ENCODE peak calls at places on chromosome 21, in five cellular contexts. One of them, this sample, is unnamed.

GRCh38 chr21:36627242-36627641 is 71.7 kb upstream of the SIM2 start:
- DNase-seq in heart left ventricle: no peak
- DNase-seq in Peyer's patch: no peak
- DNase-seq in testis: no peak
- DNase-seq in prostate gland: no peak
- DNase-seq in this sample: no peak

GRCh38 chr21:44805859-44806258 is 4.2 kb upstream of the UBE2G2 start:
- DNase-seq in heart left ventricle: no peak
- DNase-seq in Peyer's patch: no peak
- DNase-seq in testis: no peak
- DNase-seq in prostate gland: no peak
- DNase-seq in this sample: no peak

GRCh38 chr21:41068411-41069304 is 99.3 kb upstream of the BACE2 start:
- DNase-seq in heart left ventricle: peak; percentile 75
- DNase-seq in Peyer's patch: peak; percentile 79
- DNase-seq in testis: peak; percentile 93
- DNase-seq in prostate gland: peak; percentile 77
- DNase-seq in this sample: peak; percentile 74

GRCh38 chr21:46171996-46172862 is 12.0 kb downstream of the SPATC1L start:
- DNase-seq in heart left ventricle: peak; percentile 11
- DNase-seq in Peyer's patch: peak; percentile 17
- DNase-seq in testis: peak; percentile 34
- DNase-seq in prostate gland: no peak
- DNase-seq in this sample: no peak

GRCh38 chr21:45926281-45926680 is 55.3 kb upstream of the COL6A1 start:
- DNase-seq in heart left ventricle: no peak
- DNase-seq in Peyer's patch: no peak
- DNase-seq in testis: no peak
- DNase-seq in prostate gland: no peak
- DNase-seq in this sample: no peak

GRCh38 chr21:27779604-27780003 is 812.7 kb upstream of the ADAMTS5 start:
- DNase-seq in heart left ventricle: no peak
- DNase-seq in Peyer's patch: no peak
- DNase-seq in testis: no peak
- DNase-seq in prostate gland: no peak
- DNase-seq in this sample: no peak

GRCh38 chr21:41506526-41507520 is 1.1 kb downstream of the TMPRSS2 start:
- DNase-seq in heart left ventricle: no peak
- DNase-seq in Peyer's patch: no peak
- DNase-seq in testis: no peak
- DNase-seq in prostate gland: no peak
- DNase-seq in this sample: peak; percentile 56

GRCh38 chr21:37405629-37406028 is 39.1 kb downstream of the DYRK1A start:
- DNase-seq in heart left ventricle: no peak
- DNase-seq in Peyer's patch: no peak
- DNase-seq in testis: no peak
- DNase-seq in prostate gland: no peak
- DNase-seq in this sample: no peak

GRCh38 chr21:15054606-15055239 is 10.1 kb downstream of the NRIP1 start:
- DNase-seq in heart left ventricle: no peak
- DNase-seq in Peyer's patch: no peak
- DNase-seq in testis: no peak
- DNase-seq in prostate gland: peak; percentile 36
- DNase-seq in this sample: no peak

GRCh38 chr21:28142692-28143091 is 850.0 kb downstream of the LTN1 start:
- DNase-seq in heart left ventricle: no peak
- DNase-seq in Peyer's patch: no peak
- DNase-seq in testis: no peak
- DNase-seq in prostate gland: no peak
- DNase-seq in this sample: no peak

GRCh38 chr21:37670883-37671282 is 245.4 kb downstream of the KCNJ6 start:
- DNase-seq in heart left ventricle: no peak
- DNase-seq in Peyer's patch: no peak
- DNase-seq in testis: no peak
- DNase-seq in prostate gland: no peak
- DNase-seq in this sample: no peak

GRCh38 chr21:35051287-35051818 is 2.3 kb upstream of the RUNX1 start:
- DNase-seq in heart left ventricle: peak; percentile 83
- DNase-seq in Peyer's patch: peak; percentile 94
- DNase-seq in testis: peak; percentile 75
- DNase-seq in prostate gland: peak; percentile 20
- DNase-seq in this sample: peak; percentile 89

GRCh38 chr21:34900376-34900775 is 148.7 kb downstream of the RUNX1 start:
- DNase-seq in heart left ventricle: no peak
- DNase-seq in Peyer's patch: no peak
- DNase-seq in testis: no peak
- DNase-seq in prostate gland: no peak
- DNase-seq in this sample: no peak

GRCh38 chr21:23936224-23936623 is 1671.1 kb downstream of the MRPL39 start:
- DNase-seq in heart left ventricle: no peak
- DNase-seq in Peyer's patch: no peak
- DNase-seq in testis: peak; percentile 59
- DNase-seq in prostate gland: no peak
- DNase-seq in this sample: no peak

GRCh38 chr21:36780861-36781260 is 81.9 kb downstream of the SIM2 start:
- DNase-seq in heart left ventricle: no peak
- DNase-seq in Peyer's patch: no peak
- DNase-seq in testis: no peak
- DNase-seq in prostate gland: no peak
- DNase-seq in this sample: no peak

GRCh38 chr21:36547464-36547863 is 67.5 kb upstream of the CLDN14 start:
- DNase-seq in heart left ventricle: no peak
- DNase-seq in Peyer's patch: no peak
- DNase-seq in testis: peak; percentile 27
- DNase-seq in prostate gland: no peak
- DNase-seq in this sample: no peak

GRCh38 chr21:34594566-34595234 is 20.2 kb downstream of the RCAN1 start:
- DNase-seq in heart left ventricle: no peak
- DNase-seq in Peyer's patch: no peak
- DNase-seq in testis: no peak
- DNase-seq in prostate gland: no peak
- DNase-seq in this sample: no peak

GRCh38 chr21:39444406-39445145 is 1.0 kb downstream of the LCA5L start:
- DNase-seq in heart left ventricle: no peak
- DNase-seq in Peyer's patch: no peak
- DNase-seq in testis: no peak
- DNase-seq in prostate gland: no peak
- DNase-seq in this sample: no peak

GRCh38 chr21:36589352-36589971 is 109.5 kb upstream of the SIM2 start:
- DNase-seq in heart left ventricle: no peak
- DNase-seq in Peyer's patch: no peak
- DNase-seq in testis: peak; percentile 61
- DNase-seq in prostate gland: no peak
- DNase-seq in this sample: peak; percentile 32

GRCh38 chr21:31887596-31887920 is 14.7 kb downstream of the HUNK start:
- DNase-seq in heart left ventricle: no peak
- DNase-seq in Peyer's patch: no peak
- DNase-seq in testis: no peak
- DNase-seq in prostate gland: no peak
- DNase-seq in this sample: no peak

GRCh38 chr21:34029724-34030528 is 43.5 kb upstream of the MRPS6 start:
- DNase-seq in heart left ventricle: peak; percentile 25
- DNase-seq in Peyer's patch: peak; percentile 73
- DNase-seq in testis: peak; percentile 85
- DNase-seq in prostate gland: no peak
- DNase-seq in this sample: peak; percentile 36

GRCh38 chr21:44813149-44813548 is 4.7 kb downstream of the SUMO3 start:
- DNase-seq in heart left ventricle: no peak
- DNase-seq in Peyer's patch: no peak
- DNase-seq in testis: no peak
- DNase-seq in prostate gland: no peak
- DNase-seq in this sample: no peak

GRCh38 chr21:45110873-45111624 is 36.7 kb downstream of the ADARB1 start:
- DNase-seq in heart left ventricle: no peak
- DNase-seq in Peyer's patch: no peak
- DNase-seq in testis: no peak
- DNase-seq in prostate gland: no peak
- DNase-seq in this sample: no peak

GRCh38 chr21:34008618-34009017 is 64.8 kb upstream of the MRPS6 start:
- DNase-seq in heart left ventricle: no peak
- DNase-seq in Peyer's patch: no peak
- DNase-seq in testis: peak; percentile 55
- DNase-seq in prostate gland: no peak
- DNase-seq in this sample: no peak

GRCh38 chr21:45084121-45084520 is 9.7 kb downstream of the ADARB1 start:
- DNase-seq in heart left ventricle: no peak
- DNase-seq in Peyer's patch: peak; percentile 44
- DNase-seq in testis: no peak
- DNase-seq in prostate gland: no peak
- DNase-seq in this sample: no peak

GRCh38 chr21:26147535-26147934 is 23.0 kb downstream of the APP start:
- DNase-seq in heart left ventricle: no peak
- DNase-seq in Peyer's patch: no peak
- DNase-seq in testis: no peak
- DNase-seq in prostate gland: no peak
- DNase-seq in this sample: no peak
- H3K27ac ChIP-seq in heart left ventricle: no peak overlapping the region
- H3K27ac ChIP-seq in Peyer's patch: no peak overlapping the region
- H3K27ac ChIP-seq in testis: no peak overlapping the region
- H3K27ac ChIP-seq in prostate gland: no peak overlapping the region
- H3K27ac ChIP-seq in this sample: no peak overlapping the region

GRCh38 chr21:42622284-42622683 is 31.1 kb upstream of the PDE9A start:
- DNase-seq in heart left ventricle: no peak
- DNase-seq in Peyer's patch: no peak
- DNase-seq in testis: no peak
- DNase-seq in prostate gland: no peak
- DNase-seq in this sample: no peak
- TF ChIP-seq POLR2A in heart left ventricle: no peak
- TF ChIP-seq POLR2A in Peyer's patch: no peak
- TF ChIP-seq POLR2A in testis: no peak
- TF ChIP-seq POLR2A in prostate gland: no peak
- TF ChIP-seq POLR2A in this sample: no peak

DNA sequence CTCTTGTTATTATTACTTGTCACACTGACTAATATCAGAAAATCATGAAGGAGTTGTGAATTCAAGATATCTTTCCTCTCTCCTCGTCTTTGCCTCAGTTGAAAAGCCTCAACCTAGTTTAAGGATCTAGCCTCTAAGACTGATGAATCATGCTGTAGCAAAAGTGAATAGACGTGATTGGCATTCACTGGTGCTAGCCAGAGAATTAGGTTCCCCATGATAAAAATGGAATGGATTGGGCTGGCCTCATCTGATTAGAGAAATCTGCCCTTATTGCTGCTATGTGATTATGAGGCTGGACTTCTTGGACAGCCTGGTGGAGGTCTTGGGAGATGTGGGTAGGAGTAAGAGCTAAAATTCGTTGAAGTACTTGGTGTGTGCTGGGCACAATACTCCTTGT is 208.2 kb downstream of the BACH1 start:
- DNase-seq in heart left ventricle: no peak
- DNase-seq in Peyer's patch: no peak
- DNase-seq in testis: no peak
- DNase-seq in prostate gland: no peak
- DNase-seq in this sample: no peak
- H3K27ac ChIP-seq in heart left ventricle: no peak overlapping the region
- H3K27ac ChIP-seq in Peyer's patch: no peak overlapping the region
- H3K27ac ChIP-seq in testis: no peak overlapping the region
- H3K27ac ChIP-seq in prostate gland: no peak overlapping the region
- H3K27ac ChIP-seq in this sample: no peak overlapping the region

DNA sequence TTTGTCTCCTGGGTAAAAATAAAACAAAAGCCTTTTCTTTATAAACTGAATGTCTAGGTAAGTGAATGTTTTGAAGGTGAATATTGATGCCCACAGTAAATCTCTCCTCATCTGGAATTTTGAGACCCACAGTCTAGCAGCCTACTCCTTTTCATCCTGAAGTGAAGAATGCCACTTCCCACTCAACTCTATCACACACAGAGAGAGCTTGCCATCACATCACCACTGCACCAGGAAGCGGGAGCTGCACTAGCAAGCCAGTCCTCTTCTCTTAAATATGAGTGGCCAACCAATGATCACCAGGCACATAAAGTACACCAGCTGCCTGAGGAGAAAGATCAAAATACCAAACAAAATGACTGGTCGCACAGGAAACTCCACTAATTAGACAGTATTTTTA is 140.8 kb downstream of the MRPL39 start:
- DNase-seq in heart left ventricle: no peak
- DNase-seq in Peyer's patch: no peak
- DNase-seq in testis: no peak
- DNase-seq in prostate gland: no peak
- DNase-seq in this sample: no peak
- TF ChIP-seq POLR2A in heart left ventricle: no peak
- TF ChIP-seq POLR2A in Peyer's patch: no peak
- TF ChIP-seq POLR2A in testis: no peak
- TF ChIP-seq POLR2A in prostate gland: no peak
- TF ChIP-seq POLR2A in this sample: no peak

GRCh38 chr21:16983425-16983824 is 529.4 kb upstream of the CXADR start:
- DNase-seq in heart left ventricle: no peak
- DNase-seq in Peyer's patch: no peak
- DNase-seq in testis: no peak
- DNase-seq in prostate gland: no peak
- DNase-seq in this sample: no peak
- H3K27ac ChIP-seq in heart left ventricle: no peak overlapping the region
- H3K27ac ChIP-seq in Peyer's patch: no peak overlapping the region
- H3K27ac ChIP-seq in testis: no peak overlapping the region
- H3K27ac ChIP-seq in prostate gland: no peak overlapping the region
- H3K27ac ChIP-seq in this sample: no peak overlapping the region

This sample was measured in transverse colon.